ENCODE peak calls at places on chromosomes 13 and 19, in four cellular contexts. P is psoas muscle, H is WERI-Rb-1, D is HCT116. T is an unnamed sample.

GRCh38 chr13:107209811-107210210 is 641.9 kb upstream of the ARGLU1 start:
- DNase-seq in H (no peak), D (no peak), P (no peak), T (no peak)

GRCh38 chr19:28396259-28396940 is 816.6 kb downstream of the UQCRFS1 start:
- DNase-seq in P (no peak), H (peak), D (no peak), T (no peak)

GRCh38 chr13:111289251-111289650 is 31.2 kb upstream of the TEX29 start:
- DNase-seq in D (no peak), H (no peak), P (no peak), T (no peak)

GRCh38 chr19:14181906-14182305 is 24.1 kb downstream of the ADGRL1 start:
- DNase-seq in D (no peak), H (no peak), P (no peak), T (no peak)

GRCh38 chr19:49637865-49638350 is 2.0 kb downstream of the RRAS start:
- DNase-seq in P (peak), D (no peak), H (peak), T (peak)

GRCh38 chr13:41848435-41849255 is 112.3 kb downstream of the VWA8 start:
- DNase-seq in H (no peak), D (no peak), P (no peak), T (no peak)

GRCh38 chr13:107364658-107365057 is 796.7 kb upstream of the ARGLU1 start:
- DNase-seq in H (no peak), P (no peak), D (no peak), T (no peak)

GRCh38 chr13:109778102-109778542 is 8.3 kb downstream of the IRS2 start:
- DNase-seq in D (no peak), P (no peak), H (no peak), T (peak)

GRCh38 chr19:54411033-54411432 is 4.2 kb upstream of the TTYH1 start:
- DNase-seq in D (no peak), H (no peak), P (no peak), T (no peak)

GRCh38 chr13:104008075-104008474 is 941.9 kb upstream of the SLC10A2 start:
- DNase-seq in P (no peak), D (no peak), H (peak), T (no peak)

GRCh38 chr19:7815325-7815724 is 14.7 kb upstream of the EVI5L start:
- DNase-seq in H (no peak), D (no peak), P (no peak), T (no peak)

GRCh38 chr13:113357529-113357928 is 6.4 kb downstream of the GRTP1 start:
- DNase-seq in H (no peak), D (no peak), P (no peak), T (no peak)

GRCh38 chr19:32345261-32346207 is at the start of gene ZNF507:
- DNase-seq in H (peak), P (peak), D (peak), T (no peak)

GRCh38 chr19:29665215-29665825 is at the start of gene PLEKHF1:
- DNase-seq in H (peak), P (peak), D (peak), T (no peak)

GRCh38 chr13:77353980-77354379 is 27.1 kb upstream of the MYCBP2 start:
- DNase-seq in H (no peak), P (no peak), D (no peak), T (no peak)

GRCh38 chr13:77358001-77358400 is 31.1 kb upstream of the MYCBP2 start:
- DNase-seq in P (no peak), D (no peak), H (no peak), T (no peak)

GRCh38 chr13:77360032-77360431 is 33.1 kb upstream of the MYCBP2 start:
- DNase-seq in P (no peak), D (no peak), H (no peak), T (no peak)

GRCh38 chr13:77359171-77359570 is 32.3 kb upstream of the MYCBP2 start:
- DNase-seq in D (no peak), P (no peak), H (no peak), T (no peak)

DNA sequence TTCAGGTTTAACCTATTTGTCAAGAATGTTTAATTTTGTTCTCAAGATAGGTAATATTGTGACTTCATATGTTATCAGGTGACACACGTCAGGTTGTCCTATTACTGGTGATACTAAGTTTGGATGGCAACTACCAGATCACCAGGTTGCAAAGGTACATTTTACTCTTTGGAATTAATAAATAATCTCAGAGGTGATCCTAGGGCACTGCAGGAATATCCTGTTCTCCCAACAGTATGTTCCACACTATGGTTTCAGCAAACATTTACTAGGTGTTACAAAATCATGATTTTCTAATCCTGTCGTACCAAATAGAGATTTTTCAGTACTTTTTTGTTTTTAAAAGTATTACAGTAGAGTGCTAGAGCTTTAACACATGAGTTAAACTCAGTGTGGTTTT is 29.3 kb upstream of the MYCBP2 start:
- DNase-seq in H (no peak), D (no peak), P (no peak), T (no peak)
- H3K27ac ChIP-seq in H (no peak), D (no peak), P (no peak), T (no peak)

GRCh38 chr13:32045963-32046785 is 14.6 kb downstream of the FRY start:
- DNase-seq in D (no peak), H (no peak), P (no peak), T (no peak)

GRCh38 chr13:32047088-32047487 is 15.5 kb downstream of the FRY start:
- DNase-seq in P (no peak), D (no peak), H (no peak), T (no peak)

GRCh38 chr13:32045537-32045936 is 14.0 kb downstream of the FRY start:
- DNase-seq in D (no peak), P (no peak), H (no peak), T (no peak)

GRCh38 chr13:32048816-32049215 is 17.2 kb downstream of the FRY start:
- DNase-seq in H (no peak), D (no peak), P (no peak), T (no peak)

DNA sequence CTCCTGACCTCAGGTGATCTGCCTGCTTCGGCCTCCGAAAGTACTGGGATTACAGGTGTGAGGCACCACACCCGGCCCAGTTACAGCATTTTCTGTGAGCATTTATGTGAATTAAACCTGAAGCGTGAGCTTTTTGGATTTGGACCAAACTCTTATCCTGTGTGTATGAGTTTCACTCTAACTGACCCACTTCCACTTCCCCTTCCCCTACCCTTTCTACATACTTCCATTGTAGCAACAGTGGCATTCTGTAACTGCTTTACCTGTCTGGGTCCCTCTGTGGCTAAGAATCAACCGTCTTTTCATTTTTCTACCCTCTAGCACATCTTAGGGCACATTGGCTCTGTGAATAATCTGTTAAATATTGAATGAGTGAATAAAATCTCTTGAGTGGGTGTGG is 16.2 kb downstream of the FRY start:
- DNase-seq in H (no peak), D (no peak), P (no peak), T (no peak)
- H3K27ac ChIP-seq in H (no peak), D (no peak), P (no peak), T (no peak)

GRCh38 chr13:106153041-106153440 is 382.4 kb downstream of the EFNB2 start:
- DNase-seq in H (no peak), P (no peak), D (no peak), T (no peak)

GRCh38 chr13:106153876-106154275 is 381.6 kb downstream of the EFNB2 start:
- DNase-seq in D (no peak), P (no peak), H (no peak), T (no peak)

GRCh38 chr13:106155411-106155810 is 380.1 kb downstream of the EFNB2 start:
- DNase-seq in D (no peak), H (no peak), P (no peak), T (no peak)

GRCh38 chr13:106151056-106151699 is 384.3 kb downstream of the EFNB2 start:
- DNase-seq in D (peak), P (no peak), H (no peak), T (peak)

DNA sequence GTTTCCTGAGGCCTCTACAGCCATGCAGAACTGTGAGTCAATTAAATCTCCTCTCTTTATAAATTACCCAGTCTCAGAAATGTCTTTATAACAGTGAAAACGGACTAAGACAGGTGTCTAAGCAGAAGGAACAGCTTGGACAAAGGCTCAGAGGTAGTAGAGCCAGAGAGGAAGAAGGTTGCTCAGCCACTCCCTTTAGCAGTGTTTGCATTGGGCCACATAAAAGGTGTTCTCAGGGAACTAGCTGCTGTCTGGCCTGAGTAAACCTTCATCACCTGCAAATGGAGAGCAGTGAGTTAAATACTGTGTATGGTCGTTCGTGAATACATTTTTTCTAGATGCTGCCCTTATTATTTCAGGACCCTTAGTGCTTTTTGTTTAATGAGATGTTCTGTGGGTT is 383.4 kb downstream of the EFNB2 start:
- DNase-seq in P (no peak), H (no peak), D (no peak), T (no peak)
- H3K27ac ChIP-seq in P (no peak), H (no peak), D (peak), T (peak)

GRCh38 chr19:12610540-12611360 is at the start of the genes ZNF490 and ZNF791:
- DNase-seq in D (peak), H (peak), P (peak), T (peak)

GRCh38 chr19:12606796-12607195 is 3.8 kb downstream of the ZNF490 start:
- DNase-seq in D (no peak), P (no peak), H (no peak), T (no peak)

DNA sequence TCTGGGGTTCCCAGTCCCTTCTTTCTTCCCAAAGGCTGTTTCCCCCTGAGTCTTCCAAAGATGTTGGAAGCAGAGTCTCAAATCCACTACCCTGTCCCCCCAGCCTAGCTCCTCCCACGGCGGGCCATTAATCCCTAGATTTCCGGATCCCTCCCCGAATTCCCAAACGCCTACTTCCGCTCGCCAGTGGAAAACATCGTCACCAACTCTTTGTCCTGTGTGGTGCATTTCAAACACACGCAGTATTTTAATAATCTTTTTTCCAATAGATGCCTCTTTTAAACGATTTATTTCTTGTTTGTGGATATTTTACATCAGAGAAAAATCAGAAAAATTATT is 610 bp downstream of the ZNF791 start:
- DNase-seq in H (peak), D (peak), P (peak), T (no peak)
- H3K27ac ChIP-seq in H (peak), D (peak), P (peak), T (peak)

GRCh38 chr19:15550847-15551182 is 42.5 kb downstream of the CYP4F22 start:
- DNase-seq in D (no peak), P (no peak), H (no peak), T (no peak)
- H3K27ac ChIP-seq in D (peak), P (no peak), H (no peak), T (no peak)

DNA sequence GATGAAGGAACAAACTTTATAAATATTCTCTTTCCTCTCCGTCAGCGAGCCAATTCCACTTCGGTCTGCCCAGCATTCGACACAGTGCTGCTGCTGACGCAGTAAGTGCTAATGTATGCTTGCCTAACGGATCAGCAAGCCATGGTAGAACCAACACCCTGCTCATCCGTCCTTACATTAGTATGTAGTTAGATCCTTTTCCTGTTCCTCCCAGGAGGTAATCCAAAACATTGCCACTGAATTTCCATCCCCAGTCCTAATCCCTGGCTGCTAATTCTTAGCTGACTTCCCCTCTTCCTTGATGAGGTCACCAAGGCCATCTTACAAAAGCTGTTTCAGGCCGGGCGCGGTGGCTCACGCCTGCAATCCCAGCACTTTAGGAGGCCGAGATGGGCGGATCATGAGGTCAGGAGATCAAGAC is 88.0 kb downstream of the STARD13 start:
- DNase-seq in H (peak), P (no peak), D (no peak), T (no peak)
- H3K27ac ChIP-seq in H (no peak), P (no peak), D (no peak), T (no peak)

T was measured in epithelial cell of prostate.